ENCODE peak calls at places on chromosomes 3 and 15, in five cellular contexts. One of them, this sample, is unnamed. For H4K20me1, the result is how much of the 10 kb centered on the place peaks cover.

GRCh38 chr3:70281663-70282062 is 30.8 kb downstream of the MDFIC2 start:
- DNase-seq in IMR-90: peak
- DNase-seq in astrocyte: peak
- DNase-seq in hepatocyte: peak
- DNase-seq in GM23248: no peak
- DNase-seq in this sample: no peak

GRCh38 chr15:42687740-42688139 is 49.2 kb downstream of the CDAN1 start:
- DNase-seq in hepatocyte: no peak
- DNase-seq in IMR-90: no peak
- DNase-seq in astrocyte: no peak
- DNase-seq in GM23248: no peak
- DNase-seq in this sample: no peak

GRCh38 chr15:48898083-48898482 is 20.1 kb downstream of the EID1 start:
- DNase-seq in GM23248: no peak
- DNase-seq in hepatocyte: no peak
- DNase-seq in IMR-90: no peak
- DNase-seq in astrocyte: no peak
- DNase-seq in this sample: no peak

GRCh38 chr15:39801641-39802309 is 19.1 kb upstream of the FSIP1 start:
- DNase-seq in hepatocyte: peak
- DNase-seq in astrocyte: no peak
- DNase-seq in IMR-90: no peak
- DNase-seq in GM23248: peak
- DNase-seq in this sample: no peak

GRCh38 chr3:65996605-65997004 is 42.1 kb downstream of the MAGI1 start:
- DNase-seq in astrocyte: peak
- DNase-seq in GM23248: no peak
- DNase-seq in IMR-90: no peak
- DNase-seq in hepatocyte: peak
- DNase-seq in this sample: peak

GRCh38 chr3:98806583-98806982 is 43.4 kb downstream of the ST3GAL6 start:
- DNase-seq in hepatocyte: no peak
- DNase-seq in GM23248: no peak
- DNase-seq in IMR-90: no peak
- DNase-seq in astrocyte: peak
- DNase-seq in this sample: no peak

GRCh38 chr15:101617390-101617965 is 34.7 kb downstream of the TM2D3 start:
- DNase-seq in IMR-90: no peak
- DNase-seq in astrocyte: no peak
- DNase-seq in GM23248: no peak
- DNase-seq in hepatocyte: no peak
- DNase-seq in this sample: no peak

GRCh38 chr3:143811602-143812001 is 36.7 kb downstream of the SLC9A9 start:
- DNase-seq in astrocyte: no peak
- DNase-seq in GM23248: peak
- DNase-seq in IMR-90: no peak
- DNase-seq in hepatocyte: no peak
- DNase-seq in this sample: no peak

GRCh38 chr15:95872366-95872771 is 458.1 kb upstream of the NR2F2 start:
- DNase-seq in GM23248: peak
- DNase-seq in hepatocyte: peak
- DNase-seq in astrocyte: peak
- DNase-seq in IMR-90: peak
- DNase-seq in this sample: no peak

GRCh38 chr15:60070838-60071493 is 66.9 kb downstream of the FOXB1 start:
- DNase-seq in GM23248: peak
- DNase-seq in IMR-90: peak
- DNase-seq in astrocyte: peak
- DNase-seq in hepatocyte: no peak
- DNase-seq in this sample: peak

GRCh38 chr15:92770641-92771040 is 115.1 kb upstream of the FAM174B start:
- DNase-seq in GM23248: no peak
- DNase-seq in hepatocyte: no peak
- DNase-seq in astrocyte: no peak
- DNase-seq in IMR-90: no peak
- DNase-seq in this sample: no peak

GRCh38 chr15:96338772-96339661 is 8.5 kb downstream of the NR2F2 start:
- DNase-seq in astrocyte: no peak
- DNase-seq in IMR-90: no peak
- DNase-seq in GM23248: no peak
- DNase-seq in hepatocyte: no peak
- DNase-seq in this sample: no peak

GRCh38 chr3:191275751-191276150 is 53.4 kb upstream of the CCDC50 start:
- DNase-seq in IMR-90: no peak
- DNase-seq in hepatocyte: no peak
- DNase-seq in astrocyte: no peak
- DNase-seq in GM23248: no peak
- DNase-seq in this sample: no peak

GRCh38 chr15:62841269-62841628 is 201.3 kb upstream of the TPM1 start:
- DNase-seq in astrocyte: peak
- DNase-seq in IMR-90: peak
- DNase-seq in hepatocyte: no peak
- DNase-seq in GM23248: peak
- DNase-seq in this sample: no peak

GRCh38 chr3:183300996-183301562 is 48.0 kb downstream of the B3GNT5 start:
- DNase-seq in hepatocyte: no peak
- DNase-seq in astrocyte: peak
- DNase-seq in IMR-90: peak
- DNase-seq in GM23248: peak
- DNase-seq in this sample: no peak

GRCh38 chr3:50583897-50584296 is 14.6 kb downstream of the HEMK1 start:
- DNase-seq in IMR-90: no peak
- DNase-seq in GM23248: no peak
- DNase-seq in astrocyte: no peak
- DNase-seq in hepatocyte: no peak
- DNase-seq in this sample: no peak

GRCh38 chr15:35728176-35728938 is 182.4 kb upstream of the DPH6 start:
- DNase-seq in astrocyte: peak
- DNase-seq in IMR-90: no peak
- DNase-seq in hepatocyte: no peak
- DNase-seq in GM23248: no peak
- DNase-seq in this sample: no peak

GRCh38 chr3:183253364-183253960 is 409 bp downstream of the B3GNT5 start:
- DNase-seq in GM23248: peak
- DNase-seq in IMR-90: peak
- DNase-seq in hepatocyte: peak
- DNase-seq in astrocyte: peak
- DNase-seq in this sample: no peak

GRCh38 chr3:42572278-42572677 is 9.5 kb downstream of the SEC22C start:
- DNase-seq in GM23248: peak
- DNase-seq in hepatocyte: peak
- DNase-seq in IMR-90: peak
- DNase-seq in astrocyte: no peak
- DNase-seq in this sample: no peak

GRCh38 chr15:38299216-38299615 is 46.6 kb downstream of the SPRED1 start:
- DNase-seq in hepatocyte: no peak
- DNase-seq in GM23248: peak
- DNase-seq in IMR-90: peak
- DNase-seq in astrocyte: peak
- DNase-seq in this sample: no peak

GRCh38 chr3:97131476-97131875 is 317.1 kb downstream of the EPHA6 start:
- DNase-seq in hepatocyte: no peak
- DNase-seq in GM23248: no peak
- DNase-seq in astrocyte: no peak
- DNase-seq in IMR-90: no peak
- DNase-seq in this sample: no peak

GRCh38 chr15:43169888-43170287 is 15.3 kb upstream of the CCNDBP1 start:
- DNase-seq in GM23248: no peak
- DNase-seq in IMR-90: peak
- DNase-seq in hepatocyte: no peak
- DNase-seq in astrocyte: peak
- DNase-seq in this sample: no peak

GRCh38 chr3:190541008-190541407 is 27.1 kb downstream of the IL1RAP start:
- DNase-seq in astrocyte: no peak
- DNase-seq in IMR-90: no peak
- DNase-seq in GM23248: no peak
- DNase-seq in hepatocyte: no peak
- DNase-seq in this sample: no peak

GRCh38 chr15:44215594-44215993 is 20.5 kb upstream of the FRMD5 start:
- DNase-seq in IMR-90: peak
- DNase-seq in hepatocyte: no peak
- DNase-seq in GM23248: peak
- DNase-seq in astrocyte: peak
- DNase-seq in this sample: peak

GRCh38 chr3:114712728-114713492 is 419.1 kb downstream of the TIGIT start:
- DNase-seq in astrocyte: no peak
- DNase-seq in IMR-90: no peak
- DNase-seq in hepatocyte: no peak
- DNase-seq in GM23248: no peak
- DNase-seq in this sample: no peak

GRCh38 chr15:40567111-40567510 is 2.0 kb upstream of the RPUSD2 start:
- DNase-seq in IMR-90: no peak
- DNase-seq in astrocyte: no peak
- DNase-seq in hepatocyte: peak
- DNase-seq in GM23248: no peak
- DNase-seq in this sample: no peak

GRCh38 chr3:179179979-179180758 is 32.0 kb downstream of the PIK3CA start:
- DNase-seq in astrocyte: peak
- DNase-seq in IMR-90: peak
- DNase-seq in hepatocyte: no peak
- DNase-seq in GM23248: peak
- DNase-seq in this sample: no peak

GRCh38 chr3:40877651-40878463 is 321.4 kb upstream of the CTNNB1 start:
- DNase-seq in GM23248: peak
- DNase-seq in IMR-90: no peak
- DNase-seq in astrocyte: peak
- DNase-seq in hepatocyte: peak
- DNase-seq in this sample: no peak

GRCh38 chr3:168959731-168960130 is 703.8 kb downstream of the MECOM start:
- DNase-seq in hepatocyte: no peak
- DNase-seq in IMR-90: no peak
- DNase-seq in GM23248: no peak
- DNase-seq in astrocyte: no peak
- DNase-seq in this sample: no peak

GRCh38 chr3:11096266-11097135 is 57.8 kb upstream of the HRH1 start:
- DNase-seq in GM23248: peak
- DNase-seq in astrocyte: peak
- DNase-seq in IMR-90: peak
- DNase-seq in hepatocyte: peak
- DNase-seq in this sample: peak

GRCh38 chr3:29463306-29463705 is 182.4 kb downstream of the RBMS3 start:
- DNase-seq in hepatocyte: no peak
- DNase-seq in astrocyte: peak
- DNase-seq in GM23248: no peak
- DNase-seq in IMR-90: no peak
- DNase-seq in this sample: no peak

GRCh38 chr3:126573492-126574117 is 14.9 kb upstream of the C3orf22 start:
- DNase-seq in hepatocyte: no peak
- DNase-seq in IMR-90: no peak
- DNase-seq in astrocyte: no peak
- DNase-seq in GM23248: no peak
- DNase-seq in this sample: peak

GRCh38 chr3:58068126-58068809 is 60.0 kb downstream of the FLNB start:
- DNase-seq in hepatocyte: peak
- DNase-seq in GM23248: no peak
- DNase-seq in astrocyte: no peak
- DNase-seq in IMR-90: no peak
- DNase-seq in this sample: no peak

GRCh38 chr3:179642871-179643270 is 10.0 kb upstream of the USP13 start:
- DNase-seq in astrocyte: no peak
- DNase-seq in GM23248: no peak
- DNase-seq in IMR-90: no peak
- DNase-seq in hepatocyte: no peak
- DNase-seq in this sample: no peak

GRCh38 chr3:31505353-31506048 is 27.2 kb upstream of the STT3B start:
- DNase-seq in astrocyte: no peak
- DNase-seq in GM23248: no peak
- DNase-seq in IMR-90: no peak
- DNase-seq in hepatocyte: no peak
- DNase-seq in this sample: no peak
- H3K4me3 ChIP-seq in astrocyte: no peak
- H3K4me3 ChIP-seq in GM23248: no peak
- H3K4me3 ChIP-seq in IMR-90: no peak
- H3K4me3 ChIP-seq in hepatocyte: no peak
- H3K4me3 ChIP-seq in this sample: no peak

DNA sequence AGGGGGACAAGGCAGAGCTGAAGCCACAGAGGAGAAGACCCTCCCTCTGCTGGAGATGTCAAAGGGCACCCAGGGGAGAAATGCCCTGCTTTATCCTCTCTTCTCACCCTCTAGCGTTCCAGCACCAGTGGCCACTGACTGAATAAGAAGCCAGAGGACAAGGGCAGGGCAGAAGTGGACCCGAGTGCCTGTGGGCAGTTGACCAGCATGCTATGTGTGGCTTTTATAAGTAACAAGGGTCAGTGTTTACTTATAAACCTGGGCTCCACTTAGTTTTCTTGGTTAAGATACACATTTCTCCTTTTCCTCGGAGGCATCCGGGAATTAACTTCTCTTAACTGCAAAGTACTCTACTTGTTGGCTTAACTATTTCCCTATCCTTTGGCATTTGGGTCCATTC is 13.3 kb upstream of the HDAC11 start:
- DNase-seq in GM23248: no peak
- DNase-seq in astrocyte: no peak
- DNase-seq in IMR-90: no peak
- DNase-seq in hepatocyte: no peak
- DNase-seq in this sample: no peak
- H3K4me2 ChIP-seq in GM23248: no peak
- H3K4me2 ChIP-seq in astrocyte: no peak
- H3K4me2 ChIP-seq in IMR-90: no peak
- H3K4me2 ChIP-seq in hepatocyte: no peak
- H3K4me2 ChIP-seq in this sample: no peak

GRCh38 chr3:48042071-48042760 is 26.0 kb upstream of the MAP4 start:
- DNase-seq in GM23248: peak
- DNase-seq in astrocyte: peak
- DNase-seq in hepatocyte: no peak
- DNase-seq in IMR-90: peak
- DNase-seq in this sample: no peak
- H4K20me1 ChIP-seq in GM23248: under half
- H4K20me1 ChIP-seq in astrocyte: half or more
- H4K20me1 ChIP-seq in hepatocyte: under half
- H4K20me1 ChIP-seq in IMR-90: half or more
- H4K20me1 ChIP-seq in this sample: under half

GRCh38 chr3:12559520-12559919 is 2.6 kb downstream of the MKRN2 start:
- DNase-seq in hepatocyte: no peak
- DNase-seq in astrocyte: no peak
- DNase-seq in GM23248: no peak
- DNase-seq in IMR-90: no peak
- DNase-seq in this sample: no peak
- H3K4me3 ChIP-seq in hepatocyte: no peak
- H3K4me3 ChIP-seq in astrocyte: no peak
- H3K4me3 ChIP-seq in GM23248: peak
- H3K4me3 ChIP-seq in IMR-90: no peak
- H3K4me3 ChIP-seq in this sample: no peak

DNA sequence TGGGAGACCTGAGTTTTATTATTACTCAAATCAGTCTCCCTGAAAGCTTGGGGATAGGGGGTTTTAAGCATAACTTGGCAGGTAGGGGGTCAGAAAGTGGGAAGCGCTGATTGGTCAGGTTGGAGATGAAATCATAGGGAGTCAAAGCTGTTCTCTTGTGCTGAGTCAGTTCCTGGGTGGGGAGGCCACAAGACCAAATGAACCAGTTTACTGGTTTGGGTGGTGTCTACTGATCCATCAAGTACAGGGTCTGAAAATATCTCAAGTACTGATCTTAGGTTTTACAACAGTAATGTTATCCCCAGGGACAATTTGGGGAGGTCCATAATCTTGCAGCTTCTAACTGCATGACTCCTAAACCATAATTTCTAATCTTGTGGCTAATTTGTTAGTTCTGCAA is 17.8 kb upstream of the IQCF6 start:
- DNase-seq in astrocyte: no peak
- DNase-seq in hepatocyte: no peak
- DNase-seq in IMR-90: no peak
- DNase-seq in GM23248: no peak
- DNase-seq in this sample: no peak
- H3K4me2 ChIP-seq in astrocyte: no peak
- H3K4me2 ChIP-seq in hepatocyte: no peak
- H3K4me2 ChIP-seq in IMR-90: no peak
- H3K4me2 ChIP-seq in GM23248: no peak
- H3K4me2 ChIP-seq in this sample: peak